ENCODE peak calls at places on chromosomes 6 and 20, in four cellular contexts. One of them, this sample, is unnamed.

GRCh38 chr6:27375613-27376079 is 12.9 kb upstream of the ZNF391 start:
- DNase-seq in heart right ventricle: no peak
- DNase-seq in posterior vena cava: no peak
- DNase-seq in islet precursor cell: no peak
- DNase-seq in this sample: no peak

GRCh38 chr20:51400051-51400926 is 142.2 kb downstream of the NFATC2 start:
- DNase-seq in heart right ventricle: no peak
- DNase-seq in islet precursor cell: no peak
- DNase-seq in posterior vena cava: peak
- DNase-seq in this sample: no peak

GRCh38 chr6:26240981-26241770 is 123.8 kb upstream of the BTN3A2 start:
- DNase-seq in heart right ventricle: peak
- DNase-seq in posterior vena cava: no peak
- DNase-seq in islet precursor cell: no peak
- DNase-seq in this sample: peak

GRCh38 chr6:111842891-111843290 is 30.4 kb downstream of the FYN start:
- DNase-seq in heart right ventricle: no peak
- DNase-seq in posterior vena cava: no peak
- DNase-seq in islet precursor cell: no peak
- DNase-seq in this sample: no peak

GRCh38 chr6:11232968-11233626 is 629 bp upstream of the NEDD9 start:
- DNase-seq in heart right ventricle: no peak
- DNase-seq in posterior vena cava: no peak
- DNase-seq in islet precursor cell: peak
- DNase-seq in this sample: no peak

GRCh38 chr20:35539756-35540212 is 2.1 kb upstream of the ERGIC3 start:
- DNase-seq in islet precursor cell: peak
- DNase-seq in heart right ventricle: no peak
- DNase-seq in posterior vena cava: no peak
- DNase-seq in this sample: peak

GRCh38 chr6:47413752-47414516 is 63.7 kb upstream of the CD2AP start:
- DNase-seq in islet precursor cell: no peak
- DNase-seq in heart right ventricle: peak
- DNase-seq in posterior vena cava: no peak
- DNase-seq in this sample: peak

GRCh38 chr20:53561505-53561904 is 32.1 kb downstream of the ZNF217 start:
- DNase-seq in islet precursor cell: no peak
- DNase-seq in heart right ventricle: no peak
- DNase-seq in posterior vena cava: no peak
- DNase-seq in this sample: no peak

GRCh38 chr6:78578430-78578829 is 288.9 kb upstream of the IRAK1BP1 start:
- DNase-seq in posterior vena cava: no peak
- DNase-seq in islet precursor cell: no peak
- DNase-seq in heart right ventricle: no peak
- DNase-seq in this sample: no peak

GRCh38 chr20:19990911-19991707 is 26.1 kb upstream of the NAA20 start:
- DNase-seq in posterior vena cava: no peak
- DNase-seq in heart right ventricle: no peak
- DNase-seq in islet precursor cell: no peak
- DNase-seq in this sample: no peak

GRCh38 chr20:63106108-63106764 is 99.5 kb upstream of the BHLHE23 start:
- DNase-seq in posterior vena cava: peak
- DNase-seq in islet precursor cell: no peak
- DNase-seq in heart right ventricle: peak
- DNase-seq in this sample: no peak

GRCh38 chr20:6595704-6596103 is 171.8 kb upstream of the BMP2 start:
- DNase-seq in posterior vena cava: no peak
- DNase-seq in heart right ventricle: no peak
- DNase-seq in islet precursor cell: peak
- DNase-seq in this sample: no peak

GRCh38 chr6:37134622-37135191 is 35.2 kb upstream of the PIM1 start:
- DNase-seq in posterior vena cava: no peak
- DNase-seq in islet precursor cell: peak
- DNase-seq in heart right ventricle: no peak
- DNase-seq in this sample: peak

GRCh38 chr6:102298066-102298465 is 904.6 kb downstream of the GRIK2 start:
- DNase-seq in posterior vena cava: no peak
- DNase-seq in heart right ventricle: no peak
- DNase-seq in islet precursor cell: no peak
- DNase-seq in this sample: no peak

GRCh38 chr6:169868458-169868857 is 117.0 kb downstream of the ERMARD start:
- DNase-seq in islet precursor cell: peak
- DNase-seq in posterior vena cava: peak
- DNase-seq in heart right ventricle: peak
- DNase-seq in this sample: no peak

GRCh38 chr6:2231438-2231837 is 14.0 kb downstream of the GMDS start:
- DNase-seq in heart right ventricle: no peak
- DNase-seq in islet precursor cell: no peak
- DNase-seq in posterior vena cava: no peak
- DNase-seq in this sample: no peak